ENCODE peak calls at places on chromosome 19, in eight cellular contexts. L is brain microvascular endothelial cell, J is cardiac muscle cell, W is thoracic aorta, O is fibroblast of lung, P is hepatocyte, H is lower lobe of right lung, V is tibial artery. B is an unnamed sample.

GRCh38 chr19:56946164-56946563 is 105.6 kb upstream of the PEG3 start:
- DNase-seq in L (no peak), J (no peak), W (no peak), O (no peak), P (no peak), H (no peak), V (no peak), B (no peak)

GRCh38 chr19:19279062-19279612 is 6.0 kb upstream of the TM6SF2 start:
- DNase-seq in L (no peak), J (no peak), W (no peak), O (no peak), P (peak; percentile 1), H (no peak), V (no peak), B (peak; percentile 18)

GRCh38 chr19:44988896-44989563 is 12.2 kb upstream of the RELB start:
- DNase-seq in L (peak; percentile 68), J (peak; percentile 78), W (no peak), O (peak; percentile 41), P (peak; percentile 75), H (peak; percentile 72), V (peak; percentile 74), B (peak; percentile 88)

GRCh38 chr19:46721269-46722003 is 4.5 kb upstream of the PRKD2 start:
- DNase-seq in L (no peak), J (no peak), W (no peak), O (no peak), P (no peak), H (no peak), V (no peak), B (no peak)

GRCh38 chr19:41616785-41617621 is 9.9 kb downstream of the CEACAM4 start:
- DNase-seq in L (peak; percentile 5), J (peak; percentile 31), W (no peak), O (peak; percentile 4), P (peak; percentile 21), H (no peak), V (no peak), B (no peak)

GRCh38 chr19:46915386-46915785 is 54.6 kb downstream of the ARHGAP35 start:
- DNase-seq in L (no peak), J (peak; percentile 39), W (no peak), O (no peak), P (no peak), H (no peak), V (no peak), B (no peak)

GRCh38 chr19:23769691-23770468 is 11.2 kb upstream of the ZNF681 start:
- DNase-seq in L (no peak), J (no peak), W (no peak), O (no peak), P (no peak), H (no peak), V (no peak), B (no peak)

GRCh38 chr19:41427647-41428480 is 690 bp upstream of the B3GNT8 start:
- DNase-seq in L (no peak), J (peak; percentile 35), W (no peak), O (no peak), P (peak; percentile 68), H (peak; percentile 71), V (no peak), B (peak; percentile 43)

GRCh38 chr19:35347171-35347929 is at the start of gene FFAR1:
- DNase-seq in L (no peak), J (no peak), W (no peak), O (no peak), P (no peak), H (peak; percentile 43), V (peak; percentile 48), B (no peak)

GRCh38 chr19:4327252-4327876 is 11.3 kb downstream of the STAP2 start:
- DNase-seq in L (peak; percentile 82), J (peak; percentile 56), W (no peak), O (peak; percentile 39), P (peak; percentile 81), H (peak; percentile 85), V (peak; percentile 85), B (peak; percentile 80)

GRCh38 chr19:35436477-35437141 is 11.4 kb upstream of the FFAR2 start:
- DNase-seq in L (no peak), J (peak; percentile 90), W (no peak), O (peak; percentile 7), P (peak; percentile 57), H (no peak), V (no peak), B (no peak)

GRCh38 chr19:19547674-19548345 is 9.7 kb downstream of the CILP2 start:
- DNase-seq in L (no peak), J (no peak), W (no peak), O (no peak), P (no peak), H (no peak), V (no peak), B (no peak)

GRCh38 chr19:45564131-45564780 is 20.3 kb downstream of the OPA3 start:
- DNase-seq in L (no peak), J (no peak), W (no peak), O (no peak), P (no peak), H (no peak), V (no peak), B (no peak)

GRCh38 chr19:18785179-18786124 is 5.7 kb downstream of the COMP start:
- DNase-seq in L (peak; percentile 33), J (peak; percentile 64), W (no peak), O (peak; percentile 38), P (peak; percentile 84), H (peak; percentile 85), V (peak; percentile 85), B (peak; percentile 89)

GRCh38 chr19:35565016-35565856 is 1.8 kb upstream of the ATP4A start:
- DNase-seq in L (no peak), J (no peak), W (no peak), O (no peak), P (no peak), H (no peak), V (no peak), B (no peak)

GRCh38 chr19:50008532-50008931 is 16.6 kb downstream of the VRK3 start:
- DNase-seq in L (no peak), J (no peak), W (no peak), O (no peak), P (no peak), H (no peak), V (no peak), B (no peak)

GRCh38 chr19:50661675-50662441 is 12.6 kb downstream of the C19orf81 start:
- DNase-seq in L (no peak), J (no peak), W (no peak), O (no peak), P (no peak), H (no peak), V (no peak), B (no peak)

DNA sequence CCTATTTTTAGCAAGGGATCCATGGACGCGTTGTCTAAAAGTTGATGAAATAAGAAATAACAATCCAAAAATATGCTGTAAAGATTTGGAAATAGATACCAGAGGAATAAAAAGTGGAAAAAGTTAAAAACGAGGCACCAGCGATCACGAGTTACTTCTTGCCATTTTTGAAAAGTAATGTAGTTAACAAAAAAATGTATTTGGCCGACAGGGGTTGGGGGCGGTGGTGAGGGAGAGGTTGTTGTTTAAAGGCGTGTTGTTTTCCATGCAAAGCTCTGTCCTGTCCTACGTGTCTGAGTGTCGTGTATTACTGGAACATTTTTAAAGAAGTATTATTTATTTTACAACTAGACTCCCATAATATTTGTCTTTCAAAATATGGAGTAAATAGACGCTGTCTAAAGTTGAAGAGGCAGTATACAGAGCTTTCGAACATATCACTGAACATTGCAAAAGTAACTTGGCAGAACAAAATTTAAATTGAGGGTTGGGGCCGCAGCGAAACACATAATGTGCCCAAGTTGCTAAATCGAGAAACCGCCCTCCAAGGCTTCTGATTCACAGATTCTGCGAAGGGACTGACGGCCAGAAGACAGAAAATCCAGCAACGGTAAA is 836 bp downstream of the FBXO17 start:
- DNase-seq in L (no peak), J (peak; percentile 33), W (no peak), O (no peak), P (peak; percentile 19), H (no peak), V (no peak), B (no peak)
- H3K27ac ChIP-seq in L (peak overlapping the region; percentile 72), J (no peak overlapping the region), W (peak overlapping the region; percentile 91), O (peak overlapping the region; percentile 75), P (peak overlapping the region; percentile 99), H (peak overlapping the region; percentile 77), V (peak overlapping the region; percentile 93), B (peak overlapping the region; percentile 95)

DNA sequence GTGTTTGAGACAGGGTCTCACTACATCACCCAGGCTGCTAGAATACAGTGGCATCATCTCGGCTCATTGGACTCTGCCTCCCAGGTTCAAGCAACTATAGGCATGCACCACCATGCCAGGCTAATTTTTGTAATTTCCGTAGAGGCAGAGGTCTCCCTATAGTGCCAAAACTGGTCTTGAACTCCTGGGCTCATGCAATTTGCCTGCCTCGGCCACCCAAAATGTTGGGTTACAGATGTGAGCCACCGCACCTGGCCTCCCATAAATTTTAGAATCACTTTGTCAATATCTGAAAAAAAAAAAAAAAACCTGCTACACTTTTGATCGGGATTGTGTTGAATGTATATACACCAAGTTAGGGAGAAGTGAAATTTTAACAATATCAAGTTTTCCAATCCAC is 11.9 kb upstream of the PLEKHF1 start:
- DNase-seq in L (no peak), J (no peak), W (no peak), O (no peak), P (no peak), H (no peak), V (no peak), B (no peak)
- H3K27me3 ChIP-seq in L (peaks cover 3% of the 10 kb centered on the region), J (no peaks in the 10 kb centered on the region), W (no peaks in the 10 kb centered on the region), O (no peaks in the 10 kb centered on the region), P (peaks cover 9% of the 10 kb centered on the region), H (no peaks in the 10 kb centered on the region), V (no peaks in the 10 kb centered on the region), B (no peaks in the 10 kb centered on the region)

DNA sequence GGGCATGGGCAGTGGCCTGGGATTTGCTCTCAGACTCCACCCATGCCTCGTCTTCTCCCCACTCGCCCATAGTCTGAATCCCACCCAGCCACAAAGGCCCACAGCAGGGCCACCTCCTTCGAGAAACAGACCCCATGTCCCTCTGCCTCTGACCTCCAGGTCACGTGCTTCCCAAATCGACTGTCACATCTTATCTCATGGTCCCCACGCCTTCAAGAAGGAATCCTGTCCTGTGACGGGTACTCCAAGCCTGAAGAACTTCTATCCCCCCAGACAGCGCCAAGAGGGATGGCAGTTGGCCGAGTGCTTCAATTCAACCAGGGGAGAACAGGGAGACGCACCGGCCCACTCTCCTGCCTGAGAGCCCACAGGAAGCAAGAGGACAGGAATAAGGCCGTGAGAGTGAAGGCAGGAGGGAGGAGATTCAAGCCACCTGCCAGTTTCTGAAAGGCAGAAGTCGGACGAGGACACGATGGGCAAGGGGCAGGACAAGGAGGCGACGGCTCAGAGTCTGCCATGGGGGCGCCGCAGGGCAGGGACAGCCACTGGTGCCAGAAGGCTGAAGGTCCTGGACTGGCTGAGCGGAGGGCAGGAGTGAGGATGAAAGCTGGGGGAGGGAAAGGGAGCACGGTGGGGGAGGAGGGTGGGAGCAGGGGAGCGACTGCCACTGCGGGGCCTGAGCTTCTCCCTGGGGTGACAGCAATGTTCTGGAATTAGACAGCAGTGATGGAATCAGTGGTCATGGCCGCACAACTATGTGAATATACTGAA is 16.3 kb downstream of the MLLT1 start:
- DNase-seq in L (no peak), J (no peak), W (no peak), O (no peak), P (no peak), H (no peak), V (no peak), B (no peak)
- H3K27ac ChIP-seq in L (no peak overlapping the region), J (peak overlapping the region; percentile 82), W (no peak overlapping the region), O (peak overlapping the region; percentile 22), P (peak overlapping the region; percentile 42), H (no peak overlapping the region), V (no peak overlapping the region), B (no peak overlapping the region)

DNA sequence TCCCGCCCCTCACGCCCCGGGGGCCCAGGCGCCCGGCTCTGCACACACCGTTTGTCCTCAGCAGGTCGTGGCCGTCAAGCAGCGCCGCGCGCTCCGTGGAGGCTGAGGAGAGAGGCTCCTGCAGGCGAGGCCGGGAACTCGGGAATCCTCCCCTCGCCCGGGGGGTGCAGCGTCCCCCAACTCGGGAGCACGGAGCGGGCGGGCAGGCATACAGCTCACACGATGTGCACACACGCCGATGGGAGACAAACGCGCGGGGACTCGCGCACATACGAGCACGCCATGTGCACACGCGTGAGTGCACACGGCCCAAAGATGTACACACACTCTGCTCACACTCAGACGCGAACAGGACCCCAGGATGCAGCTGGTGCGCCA is 703 bp downstream of the CLEC4G start:
- DNase-seq in L (no peak), J (no peak), W (no peak), O (no peak), P (no peak), H (no peak), V (no peak), B (no peak)
- H3K27me3 ChIP-seq in L (peaks cover 32% of the 10 kb centered on the region), J (peaks cover 93% of the 10 kb centered on the region), W (no peaks in the 10 kb centered on the region), O (peaks cover 3% of the 10 kb centered on the region), P (peaks cover 57% of the 10 kb centered on the region), H (peaks cover 44% of the 10 kb centered on the region), V (no peaks in the 10 kb centered on the region), B (peaks cover 2% of the 10 kb centered on the region)

B was measured in right cardiac atrium.